ENCODE peak calls at places on chromosome 14, in ten cellular contexts. One of them, this sample, is unnamed.

GRCh38 chr14:81363746-81364400 is 36.3 kb downstream of the STON2 start:
- DNase-seq in aorta: no peak
- DNase-seq in CD8-positive, alpha-beta T cell: no peak
- DNase-seq in heart left ventricle: peak; percentile 28
- DNase-seq in left ventricle myocardium inferior: no peak
- DNase-seq in SJSA1: no peak
- DNase-seq in brain microvascular endothelial cell: no peak
- DNase-seq in suprapubic skin: no peak
- DNase-seq in breast epithelium: no peak
- DNase-seq in hepatocyte: no peak
- DNase-seq in this sample: no peak

GRCh38 chr14:89399594-89400068 is 17.4 kb downstream of the FOXN3 start:
- DNase-seq in aorta: no peak
- DNase-seq in CD8-positive, alpha-beta T cell: no peak
- DNase-seq in heart left ventricle: no peak
- DNase-seq in left ventricle myocardium inferior: no peak
- DNase-seq in SJSA1: no peak
- DNase-seq in brain microvascular endothelial cell: peak; percentile 92
- DNase-seq in suprapubic skin: peak; percentile 49
- DNase-seq in breast epithelium: no peak
- DNase-seq in hepatocyte: peak; percentile 88
- DNase-seq in this sample: peak; percentile 50

GRCh38 chr14:93332032-93332852 is 594 bp downstream of the BTBD7 start:
- DNase-seq in aorta: peak; percentile 72
- DNase-seq in CD8-positive, alpha-beta T cell: no peak
- DNase-seq in heart left ventricle: peak; percentile 72
- DNase-seq in left ventricle myocardium inferior: peak; percentile 67
- DNase-seq in SJSA1: peak; percentile 55
- DNase-seq in brain microvascular endothelial cell: no peak
- DNase-seq in suprapubic skin: peak; percentile 73
- DNase-seq in breast epithelium: no peak
- DNase-seq in hepatocyte: peak; percentile 87
- DNase-seq in this sample: no peak

GRCh38 chr14:103142903-103143302 is 19.6 kb downstream of the TNFAIP2 start:
- DNase-seq in aorta: no peak
- DNase-seq in CD8-positive, alpha-beta T cell: no peak
- DNase-seq in heart left ventricle: no peak
- DNase-seq in left ventricle myocardium inferior: no peak
- DNase-seq in SJSA1: no peak
- DNase-seq in brain microvascular endothelial cell: no peak
- DNase-seq in suprapubic skin: no peak
- DNase-seq in breast epithelium: no peak
- DNase-seq in hepatocyte: no peak
- DNase-seq in this sample: no peak

GRCh38 chr14:52840916-52841315 is 49.5 kb upstream of the GNPNAT1 start:
- DNase-seq in aorta: peak; percentile 64
- DNase-seq in CD8-positive, alpha-beta T cell: no peak
- DNase-seq in heart left ventricle: no peak
- DNase-seq in left ventricle myocardium inferior: no peak
- DNase-seq in SJSA1: peak; percentile 62
- DNase-seq in brain microvascular endothelial cell: peak; percentile 56
- DNase-seq in suprapubic skin: no peak
- DNase-seq in breast epithelium: no peak
- DNase-seq in hepatocyte: peak; percentile 13
- DNase-seq in this sample: no peak

GRCh38 chr14:89138846-89139245 is 278.2 kb downstream of the FOXN3 start:
- DNase-seq in aorta: no peak
- DNase-seq in CD8-positive, alpha-beta T cell: no peak
- DNase-seq in heart left ventricle: no peak
- DNase-seq in left ventricle myocardium inferior: no peak
- DNase-seq in SJSA1: no peak
- DNase-seq in brain microvascular endothelial cell: no peak
- DNase-seq in suprapubic skin: no peak
- DNase-seq in breast epithelium: no peak
- DNase-seq in hepatocyte: no peak
- DNase-seq in this sample: no peak

GRCh38 chr14:74492413-74493342 is at the start of gene NPC2:
- DNase-seq in aorta: no peak
- DNase-seq in CD8-positive, alpha-beta T cell: no peak
- DNase-seq in heart left ventricle: no peak
- DNase-seq in left ventricle myocardium inferior: no peak
- DNase-seq in SJSA1: no peak
- DNase-seq in brain microvascular endothelial cell: no peak
- DNase-seq in suprapubic skin: no peak
- DNase-seq in breast epithelium: no peak
- DNase-seq in hepatocyte: no peak
- DNase-seq in this sample: no peak

GRCh38 chr14:33525626-33526025 is 425.2 kb downstream of the EGLN3 start:
- DNase-seq in aorta: no peak
- DNase-seq in CD8-positive, alpha-beta T cell: no peak
- DNase-seq in heart left ventricle: no peak
- DNase-seq in left ventricle myocardium inferior: no peak
- DNase-seq in SJSA1: no peak
- DNase-seq in brain microvascular endothelial cell: no peak
- DNase-seq in suprapubic skin: no peak
- DNase-seq in breast epithelium: no peak
- DNase-seq in hepatocyte: no peak
- DNase-seq in this sample: no peak

GRCh38 chr14:75298187-75298985 is 19.8 kb downstream of the FOS start:
- DNase-seq in aorta: peak; percentile 73
- DNase-seq in CD8-positive, alpha-beta T cell: no peak
- DNase-seq in heart left ventricle: no peak
- DNase-seq in left ventricle myocardium inferior: peak; percentile 61
- DNase-seq in SJSA1: no peak
- DNase-seq in brain microvascular endothelial cell: no peak
- DNase-seq in suprapubic skin: peak; percentile 95
- DNase-seq in breast epithelium: peak; percentile 48
- DNase-seq in hepatocyte: no peak
- DNase-seq in this sample: no peak

GRCh38 chr14:99737451-99737951 is 53.4 kb downstream of the CYP46A1 start:
- DNase-seq in aorta: peak; percentile 89
- DNase-seq in CD8-positive, alpha-beta T cell: no peak
- DNase-seq in heart left ventricle: peak; percentile 81
- DNase-seq in left ventricle myocardium inferior: peak; percentile 68
- DNase-seq in SJSA1: peak; percentile 82
- DNase-seq in brain microvascular endothelial cell: no peak
- DNase-seq in suprapubic skin: no peak
- DNase-seq in breast epithelium: no peak
- DNase-seq in hepatocyte: no peak
- DNase-seq in this sample: no peak
- H3K4me3 ChIP-seq in aorta: peak overlapping the region; percentile 55
- H3K4me3 ChIP-seq in CD8-positive, alpha-beta T cell: no peak overlapping the region
- H3K4me3 ChIP-seq in heart left ventricle: peak overlapping the region; percentile 77
- H3K4me3 ChIP-seq in left ventricle myocardium inferior: peak overlapping the region; percentile 78
- H3K4me3 ChIP-seq in SJSA1: peak overlapping the region; percentile 58
- H3K4me3 ChIP-seq in brain microvascular endothelial cell: peak overlapping the region; percentile 32
- H3K4me3 ChIP-seq in suprapubic skin: peak overlapping the region; percentile 45
- H3K4me3 ChIP-seq in breast epithelium: peak overlapping the region; percentile 41
- H3K4me3 ChIP-seq in hepatocyte: no peak overlapping the region
- H3K4me3 ChIP-seq in this sample: peak overlapping the region; percentile 29

DNA sequence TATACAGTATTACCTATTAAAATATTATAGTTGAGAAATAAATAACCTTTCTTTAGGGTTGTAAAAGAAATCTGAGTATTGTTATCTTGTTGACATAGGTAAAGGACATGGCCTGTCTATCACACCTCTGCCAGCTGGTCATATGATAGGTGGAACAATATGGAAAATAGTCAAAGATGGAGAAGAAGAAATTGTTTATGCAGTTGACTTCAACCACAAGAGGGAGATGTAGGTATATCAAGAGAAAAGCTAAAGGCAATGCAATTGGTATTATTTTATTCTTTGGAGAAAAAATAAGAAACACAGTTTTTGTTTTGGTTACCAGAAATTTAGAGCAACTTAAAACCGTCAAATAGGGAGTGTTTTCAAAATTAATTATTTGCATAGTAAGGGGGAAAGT is 13.5 kb downstream of the CPSF2 start:
- DNase-seq in aorta: no peak
- DNase-seq in CD8-positive, alpha-beta T cell: no peak
- DNase-seq in heart left ventricle: no peak
- DNase-seq in left ventricle myocardium inferior: no peak
- DNase-seq in SJSA1: no peak
- DNase-seq in brain microvascular endothelial cell: no peak
- DNase-seq in suprapubic skin: no peak
- DNase-seq in breast epithelium: no peak
- DNase-seq in hepatocyte: peak; percentile 43
- DNase-seq in this sample: no peak
- H3K27me3 ChIP-seq in aorta: no peaks in the 10 kb centered on the region
- H3K27me3 ChIP-seq in CD8-positive, alpha-beta T cell: no peaks in the 10 kb centered on the region
- H3K27me3 ChIP-seq in heart left ventricle: no peaks in the 10 kb centered on the region
- H3K27me3 ChIP-seq in left ventricle myocardium inferior: no peaks in the 10 kb centered on the region
- H3K27me3 ChIP-seq in SJSA1: no peaks in the 10 kb centered on the region
- H3K27me3 ChIP-seq in brain microvascular endothelial cell: no peaks in the 10 kb centered on the region
- H3K27me3 ChIP-seq in suprapubic skin: no peaks in the 10 kb centered on the region
- H3K27me3 ChIP-seq in breast epithelium: no peaks in the 10 kb centered on the region
- H3K27me3 ChIP-seq in hepatocyte: no peaks in the 10 kb centered on the region
- H3K27me3 ChIP-seq in this sample: no peaks in the 10 kb centered on the region

GRCh38 chr14:69484444-69485113 is at the start of gene PLEKHD1:
- DNase-seq in aorta: no peak
- DNase-seq in CD8-positive, alpha-beta T cell: no peak
- DNase-seq in heart left ventricle: no peak
- DNase-seq in left ventricle myocardium inferior: no peak
- DNase-seq in SJSA1: no peak
- DNase-seq in brain microvascular endothelial cell: no peak
- DNase-seq in suprapubic skin: no peak
- DNase-seq in breast epithelium: no peak
- DNase-seq in hepatocyte: peak; percentile 13
- DNase-seq in this sample: no peak

GRCh38 chr14:69485701-69486100 is 1.2 kb downstream of the PLEKHD1 start:
- DNase-seq in aorta: no peak
- DNase-seq in CD8-positive, alpha-beta T cell: no peak
- DNase-seq in heart left ventricle: no peak
- DNase-seq in left ventricle myocardium inferior: no peak
- DNase-seq in SJSA1: no peak
- DNase-seq in brain microvascular endothelial cell: no peak
- DNase-seq in suprapubic skin: no peak
- DNase-seq in breast epithelium: no peak
- DNase-seq in hepatocyte: no peak
- DNase-seq in this sample: no peak

GRCh38 chr14:69485261-69485660 is 733 bp downstream of the PLEKHD1 start:
- DNase-seq in aorta: no peak
- DNase-seq in CD8-positive, alpha-beta T cell: no peak
- DNase-seq in heart left ventricle: no peak
- DNase-seq in left ventricle myocardium inferior: no peak
- DNase-seq in SJSA1: no peak
- DNase-seq in brain microvascular endothelial cell: no peak
- DNase-seq in suprapubic skin: no peak
- DNase-seq in breast epithelium: no peak
- DNase-seq in hepatocyte: no peak
- DNase-seq in this sample: no peak

GRCh38 chr14:69481815-69482568 is 2.5 kb upstream of the PLEKHD1 start:
- DNase-seq in aorta: no peak
- DNase-seq in CD8-positive, alpha-beta T cell: no peak
- DNase-seq in heart left ventricle: no peak
- DNase-seq in left ventricle myocardium inferior: no peak
- DNase-seq in SJSA1: no peak
- DNase-seq in brain microvascular endothelial cell: no peak
- DNase-seq in suprapubic skin: no peak
- DNase-seq in breast epithelium: no peak
- DNase-seq in hepatocyte: no peak
- DNase-seq in this sample: no peak

DNA sequence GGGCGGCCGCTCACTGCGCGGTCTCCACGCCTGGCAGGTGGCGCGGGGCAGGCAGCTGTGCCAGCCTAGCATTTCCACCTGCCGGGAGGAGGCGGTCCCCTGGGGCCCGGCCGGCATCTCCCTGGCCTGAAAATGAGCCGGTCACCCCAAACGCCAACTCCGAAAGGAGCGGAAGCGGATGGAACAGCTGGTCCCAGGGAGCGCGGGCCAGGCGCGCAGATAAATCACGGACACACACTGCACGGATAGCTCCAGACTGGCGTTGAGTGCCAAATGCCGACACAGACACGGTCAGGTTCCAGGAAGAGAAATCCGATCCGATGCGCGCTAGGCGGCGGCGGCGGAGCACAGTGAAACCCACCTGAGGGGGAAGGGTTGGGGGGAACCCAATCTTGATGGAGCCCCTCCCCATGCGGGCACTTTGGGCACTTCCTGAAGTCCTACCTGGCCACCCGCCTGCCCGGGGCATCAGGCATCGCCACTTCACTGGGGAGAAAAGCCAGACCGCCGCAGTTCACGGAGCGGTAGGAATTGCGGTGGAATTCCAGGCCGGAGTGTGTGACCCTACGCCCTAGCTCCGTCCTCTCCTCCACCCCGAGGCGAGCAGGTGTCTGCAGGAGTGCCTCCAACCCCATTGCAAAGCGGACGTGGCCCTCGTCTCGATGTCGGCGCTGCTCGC is 624 bp upstream of the PLEKHD1 start:
- DNase-seq in aorta: peak; percentile 50
- DNase-seq in CD8-positive, alpha-beta T cell: no peak
- DNase-seq in heart left ventricle: no peak
- DNase-seq in left ventricle myocardium inferior: no peak
- DNase-seq in SJSA1: no peak
- DNase-seq in brain microvascular endothelial cell: no peak
- DNase-seq in suprapubic skin: no peak
- DNase-seq in breast epithelium: peak; percentile 20
- DNase-seq in hepatocyte: peak; percentile 32
- DNase-seq in this sample: no peak
- H3K4me3 ChIP-seq in aorta: no peak overlapping the region
- H3K4me3 ChIP-seq in CD8-positive, alpha-beta T cell: no peak overlapping the region
- H3K4me3 ChIP-seq in heart left ventricle: peak overlapping the region; percentile 55
- H3K4me3 ChIP-seq in left ventricle myocardium inferior: peak overlapping the region; percentile 65
- H3K4me3 ChIP-seq in SJSA1: no peak overlapping the region
- H3K4me3 ChIP-seq in brain microvascular endothelial cell: no peak overlapping the region
- H3K4me3 ChIP-seq in suprapubic skin: peak overlapping the region; percentile 47
- H3K4me3 ChIP-seq in breast epithelium: peak overlapping the region; percentile 51
- H3K4me3 ChIP-seq in hepatocyte: peak overlapping the region; percentile 42
- H3K4me3 ChIP-seq in this sample: peak overlapping the region; percentile 0

GRCh38 chr14:60722836-60723217 is 1.3 kb downstream of the SIX4 start:
- DNase-seq in aorta: peak; percentile 53
- DNase-seq in CD8-positive, alpha-beta T cell: no peak
- DNase-seq in heart left ventricle: no peak
- DNase-seq in left ventricle myocardium inferior: no peak
- DNase-seq in SJSA1: no peak
- DNase-seq in brain microvascular endothelial cell: no peak
- DNase-seq in suprapubic skin: no peak
- DNase-seq in breast epithelium: no peak
- DNase-seq in hepatocyte: peak; percentile 56
- DNase-seq in this sample: no peak
- H3K27me3 ChIP-seq in aorta: no peaks in the 10 kb centered on the region
- H3K27me3 ChIP-seq in CD8-positive, alpha-beta T cell: peaks cover 51% of the 10 kb centered on the region
- H3K27me3 ChIP-seq in heart left ventricle: peaks cover 5% of the 10 kb centered on the region
- H3K27me3 ChIP-seq in left ventricle myocardium inferior: peaks cover 79% of the 10 kb centered on the region
- H3K27me3 ChIP-seq in SJSA1: no peaks in the 10 kb centered on the region
- H3K27me3 ChIP-seq in brain microvascular endothelial cell: no peaks in the 10 kb centered on the region
- H3K27me3 ChIP-seq in suprapubic skin: peaks cover 59% of the 10 kb centered on the region
- H3K27me3 ChIP-seq in breast epithelium: no peaks in the 10 kb centered on the region
- H3K27me3 ChIP-seq in hepatocyte: peaks cover 11% of the 10 kb centered on the region
- H3K27me3 ChIP-seq in this sample: no peaks in the 10 kb centered on the region

This sample was measured in BJ.